ENCODE peak calls at places on chromosomes 6 and 20, in nine cellular contexts. D is NCI-H2029; H is endothelial cell; P is GM12891; B is heart right ventricle; F is kidney epithelial cell; Y is HT1080; X is naive thymus-derived CD4-positive, alpha-beta T cell; E is EH. Z is an unnamed sample.

GRCh38 chr6:14280766-14281293 is 163.3 kb downstream of the CD83 start:
- DNase-seq in Y (no peak), P (no peak), H (no peak), E (no peak), D (no peak), X (no peak), B (no peak), F (no peak), Z (no peak)

GRCh38 chr20:63738687-63739128 is 868 bp upstream of the SLC2A4RG start:
- DNase-seq in P (no peak), D (no peak), H (peak), X (peak), E (no peak), F (no peak), Y (no peak), B (peak), Z (peak)

GRCh38 chr20:59181936-59182335 is 18.3 kb downstream of the ZNF831 start:
- DNase-seq in B (no peak), X (no peak), E (no peak), D (no peak), Y (no peak), F (no peak), H (no peak), P (no peak), Z (no peak)

GRCh38 chr6:41705329-41705995 is 29.9 kb downstream of the TFEB start:
- DNase-seq in X (no peak), E (no peak), D (no peak), H (no peak), F (no peak), Y (no peak), B (no peak), P (no peak), Z (no peak)

GRCh38 chr20:259991-260390 is 2.5 kb downstream of the DEFB132 start:
- DNase-seq in D (no peak), P (no peak), Y (no peak), X (no peak), B (no peak), F (no peak), E (no peak), H (no peak), Z (no peak)

GRCh38 chr6:145143379-145143778 is 591.9 kb downstream of the EPM2A start:
- DNase-seq in E (no peak), P (no peak), Y (no peak), X (no peak), D (no peak), F (no peak), B (no peak), H (no peak), Z (no peak)

GRCh38 chr6:14682821-14683220 is 563.0 kb upstream of the JARID2 start:
- DNase-seq in P (no peak), B (no peak), Y (peak), D (no peak), F (no peak), H (no peak), X (no peak), E (peak), Z (no peak)

GRCh38 chr6:152071318-152071717 is 263.8 kb downstream of the ESR1 start:
- DNase-seq in X (no peak), D (no peak), B (no peak), H (no peak), F (no peak), E (no peak), P (no peak), Y (no peak), Z (no peak)

GRCh38 chr6:27541212-27541931 is 68.5 kb upstream of the ZNF184 start:
- DNase-seq in P (no peak), F (no peak), B (no peak), E (no peak), H (peak), D (no peak), X (no peak), Y (peak), Z (no peak)

GRCh38 chr6:16857969-16858592 is 96.8 kb upstream of the ATXN1 start:
- DNase-seq in Y (no peak), F (no peak), X (no peak), P (no peak), B (no peak), H (no peak), D (no peak), E (no peak), Z (no peak)

GRCh38 chr20:5000263-5001173 is 792 bp downstream of the SLC23A2 start:
- DNase-seq in Y (no peak), X (peak), F (no peak), B (peak), H (peak), P (no peak), D (no peak), E (peak), Z (peak)